ENCODE peak calls at places on chromosomes 2 and 18, in six cellular contexts. R is mesendoderm, V is lower lobe of right lung, O is body of pancreas, Y is sigmoid colon, S is PC-9. D is an unnamed sample.

GRCh38 chr2:44351676-44352075 is 9.6 kb downstream of the PREPL start:
- DNase-seq in Y (no peak), R (no peak), V (no peak), O (no peak), S (no peak), D (no peak)

GRCh38 chr18:31250902-31251301 is 67.1 kb upstream of the DSG1 start:
- DNase-seq in R (no peak), V (no peak), O (no peak), Y (no peak), S (no peak), D (no peak)

GRCh38 chr2:69955029-69955428 is 6.4 kb downstream of the ASPRV1 start:
- DNase-seq in V (no peak), R (no peak), O (no peak), S (peak; percentile 57), Y (no peak), D (no peak)

GRCh38 chr18:56563568-56563967 is 74.8 kb downstream of the TXNL1 start:
- DNase-seq in Y (no peak), O (no peak), V (no peak), R (peak; percentile 92), S (no peak), D (no peak)

GRCh38 chr2:81467096-81467495 is 1162.5 kb upstream of the LRRTM1 start:
- DNase-seq in Y (no peak), S (no peak), R (no peak), V (peak; percentile 34), O (no peak), D (no peak)

GRCh38 chr2:128408349-128409305 is 90.0 kb upstream of the HS6ST1 start:
- DNase-seq in R (no peak), V (no peak), S (no peak), Y (no peak), O (no peak), D (no peak)

GRCh38 chr2:66364495-66364992 is 70.4 kb upstream of the MEIS1 start:
- DNase-seq in V (no peak), Y (peak; percentile 79), R (no peak), S (no peak), O (peak; percentile 16), D (no peak)

GRCh38 chr2:239109916-239110545 is 262.1 kb downstream of the TWIST2 start:
- DNase-seq in O (no peak), V (no peak), S (no peak), R (no peak), Y (no peak), D (no peak)

DNA sequence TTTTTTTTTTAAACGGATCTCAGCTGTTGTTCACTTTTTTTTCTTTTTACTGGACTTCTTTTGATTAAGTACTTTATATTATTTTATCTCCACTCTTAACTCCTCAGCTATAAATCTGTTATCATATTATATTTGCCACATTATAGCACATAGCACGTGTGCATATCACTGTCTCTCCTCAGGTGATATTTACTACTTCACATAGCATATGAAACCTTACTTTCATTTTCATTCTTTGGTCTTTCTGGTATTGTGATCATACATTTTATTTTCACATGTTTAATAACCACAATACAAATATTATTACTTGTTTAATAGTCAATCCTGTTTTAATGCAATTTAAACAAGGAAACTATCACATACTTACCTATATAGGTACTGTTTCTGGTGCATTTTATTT is 993.1 kb upstream of the TMEFF2 start:
- DNase-seq in S (no peak), O (no peak), V (no peak), Y (no peak), R (no peak), D (peak; percentile 28)
- H3K4me3 ChIP-seq in S (peak overlapping the region; percentile 46), O (no peak overlapping the region), V (peak overlapping the region; percentile 14), Y (no peak overlapping the region), R (no peak overlapping the region), D (no peak overlapping the region)

GRCh38 chr2:46500801-46501200 is 21.4 kb downstream of the TMEM247 start:
- DNase-seq in S (no peak), R (no peak), Y (no peak), O (no peak), V (no peak), D (no peak)

GRCh38 chr2:46495347-46496030 is 16.1 kb downstream of the TMEM247 start:
- DNase-seq in Y (no peak), V (no peak), R (no peak), S (no peak), O (no peak), D (no peak)

GRCh38 chr2:46502291-46502690 is 22.9 kb downstream of the TMEM247 start:
- DNase-seq in S (no peak), O (no peak), R (no peak), V (no peak), Y (no peak), D (peak; percentile 13)

GRCh38 chr2:46497726-46498125 is 18.4 kb downstream of the TMEM247 start:
- DNase-seq in V (no peak), Y (no peak), S (no peak), R (no peak), O (no peak), D (no peak)

DNA sequence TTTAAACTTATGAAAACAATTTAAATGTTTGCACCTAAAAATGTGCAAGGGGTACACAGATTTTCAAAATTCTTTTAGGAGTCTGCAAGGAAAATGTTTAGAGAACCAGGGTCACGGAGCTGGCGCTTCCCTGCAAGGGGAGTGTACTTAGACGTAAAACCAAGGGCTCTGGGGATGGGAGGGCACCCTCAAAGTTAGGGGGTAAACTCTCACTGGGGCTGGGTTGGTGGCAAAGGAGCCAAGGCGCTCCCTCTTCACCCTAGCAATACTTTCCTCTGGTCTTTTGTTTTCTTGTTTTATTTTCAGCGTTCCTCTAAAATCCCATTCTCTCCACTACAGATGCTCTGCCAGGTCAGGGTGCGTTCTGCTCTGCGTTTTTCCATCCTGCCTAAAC is 20.0 kb downstream of the TMEM247 start:
- DNase-seq in V (no peak), O (no peak), S (no peak), R (no peak), Y (no peak), D (no peak)
- H3K27ac ChIP-seq in V (peak overlapping the region; percentile 70), O (peak overlapping the region; percentile 72), S (no peak overlapping the region), R (no peak overlapping the region), Y (peak overlapping the region; percentile 90), D (no peak overlapping the region)

GRCh38 chr2:102194609-102195268 is 7.9 kb downstream of the IL1RL2 start:
- DNase-seq in O (no peak), R (no peak), Y (no peak), V (no peak), S (no peak), D (no peak)

GRCh38 chr2:102187191-102188150 is 648 bp downstream of the IL1RL2 start:
- DNase-seq in O (peak; percentile 35), Y (peak; percentile 79), R (peak; percentile 54), V (peak; percentile 69), S (peak; percentile 29), D (no peak)

GRCh38 chr2:102193074-102193473 is 6.3 kb downstream of the IL1RL2 start:
- DNase-seq in Y (no peak), S (no peak), R (no peak), V (no peak), O (no peak), D (no peak)

GRCh38 chr2:102190425-102191107 is 3.7 kb downstream of the IL1RL2 start:
- DNase-seq in Y (no peak), O (peak; percentile 49), R (peak; percentile 25), V (no peak), S (no peak), D (peak; percentile 26)

DNA sequence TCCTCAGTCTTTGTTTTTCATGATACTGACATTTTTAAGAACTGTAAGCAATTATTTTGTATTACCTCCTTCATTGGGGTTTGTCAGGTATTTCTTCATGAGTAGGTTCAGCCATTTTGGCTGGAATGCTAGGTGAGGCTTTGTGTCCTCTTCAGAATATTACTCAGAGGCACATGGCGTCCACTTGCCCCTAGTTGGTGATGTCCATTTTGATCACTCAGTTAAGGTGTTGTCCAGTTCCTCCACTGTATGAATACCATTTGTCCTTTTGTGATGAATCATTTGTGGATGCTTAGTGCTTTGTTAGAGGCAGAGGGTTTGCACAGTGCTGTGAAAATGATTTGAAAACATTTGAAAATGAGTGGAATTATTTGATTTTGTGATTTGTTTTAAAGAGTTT is 4.7 kb downstream of the IL1RL2 start:
- DNase-seq in S (no peak), R (no peak), O (no peak), Y (no peak), V (no peak), D (no peak)
- H3K4me1 ChIP-seq in S (peaks cover 15% of the 10 kb centered on the region), R (no peaks in the 10 kb centered on the region), O (peaks cover 8% of the 10 kb centered on the region), Y (peaks cover 6% of the 10 kb centered on the region), V (peaks cover 9% of the 10 kb centered on the region), D (no peaks in the 10 kb centered on the region)

GRCh38 chr18:58224425-58224750 is 180.4 kb downstream of the NEDD4L start:
- DNase-seq in O (no peak), V (no peak), Y (no peak), S (no peak), R (no peak), D (no peak)

GRCh38 chr18:58223717-58224424 is 179.8 kb downstream of the NEDD4L start:
- DNase-seq in R (peak; percentile 51), V (peak; percentile 61), Y (no peak), O (peak; percentile 85), S (peak; percentile 51), D (peak; percentile 91)

GRCh38 chr18:58218111-58218510 is 174.1 kb downstream of the NEDD4L start:
- DNase-seq in R (no peak), O (no peak), V (no peak), Y (no peak), S (no peak), D (no peak)

GRCh38 chr18:58222439-58223125 is 178.6 kb downstream of the NEDD4L start:
- DNase-seq in S (no peak), Y (no peak), V (no peak), O (no peak), R (no peak), D (peak; percentile 61)

DNA sequence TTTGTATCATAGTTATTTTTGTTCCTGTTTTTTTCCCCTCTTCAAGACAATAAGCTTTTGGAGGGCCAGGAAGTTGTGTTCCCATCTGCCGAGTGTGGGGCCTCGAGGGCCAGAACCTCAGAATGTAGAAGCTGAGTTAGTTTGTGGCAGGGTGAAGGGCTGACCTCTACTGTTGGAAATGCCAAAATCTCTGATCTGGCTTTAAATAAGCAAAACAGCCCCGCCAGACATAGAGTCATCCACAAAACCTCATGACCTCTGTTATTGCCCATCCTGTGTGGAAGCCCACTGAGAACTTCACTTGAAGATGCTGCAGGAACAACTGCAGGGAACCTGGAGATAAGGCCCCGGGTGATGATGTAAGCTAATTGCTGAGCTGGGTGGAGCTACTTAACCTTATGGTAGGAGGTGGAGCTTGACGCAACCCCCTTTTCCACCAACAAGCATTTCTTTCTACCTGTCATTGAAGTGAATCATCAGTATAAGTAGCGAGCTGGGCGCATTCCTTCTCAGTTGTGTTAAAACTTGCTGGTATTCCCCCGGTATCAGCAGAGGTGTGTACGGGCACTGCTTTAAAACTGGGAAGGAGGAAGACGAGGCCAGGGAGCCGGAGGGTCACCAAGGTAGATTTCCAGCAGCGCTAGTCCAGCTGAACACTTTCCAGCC is 177.2 kb downstream of the NEDD4L start:
- DNase-seq in R (peak; percentile 98), Y (no peak), V (peak; percentile 59), S (peak; percentile 66), O (peak; percentile 69), D (peak; percentile 89)
- H3K4me3 ChIP-seq in R (no peak overlapping the region), Y (no peak overlapping the region), V (peak overlapping the region; percentile 49), S (peak overlapping the region; percentile 80), O (no peak overlapping the region), D (peak overlapping the region; percentile 55)

GRCh38 chr2:227038550-227039189 is 125.3 kb downstream of the COL4A4 start:
- DNase-seq in Y (no peak), S (no peak), O (peak; percentile 25), R (no peak), V (no peak), D (peak; percentile 32)

GRCh38 chr2:227043981-227044380 is 120.0 kb downstream of the COL4A4 start:
- DNase-seq in Y (no peak), O (no peak), V (no peak), S (no peak), R (no peak), D (no peak)
- H3K27ac ChIP-seq in Y (no peak overlapping the region), O (no peak overlapping the region), V (no peak overlapping the region), S (no peak overlapping the region), R (no peak overlapping the region), D (no peak overlapping the region)

D was measured in small intestine.